ENCODE peak calls at places on chromosome 19, in five cellular contexts. One of them, this sample, is unnamed.

GRCh38 chr19:10499550-10500246 is 3.5 kb downstream of the KEAP1 start:
- DNase-seq in HEK293T: no peak
- DNase-seq in fibroblast of lung: no peak
- DNase-seq in fibroblast of villous mesenchyme: no peak
- DNase-seq in heart right ventricle: no peak
- DNase-seq in this sample: no peak

GRCh38 chr19:35641515-35642151 is at the start of gene ETV2:
- DNase-seq in HEK293T: no peak
- DNase-seq in fibroblast of lung: peak
- DNase-seq in fibroblast of villous mesenchyme: peak
- DNase-seq in heart right ventricle: peak
- DNase-seq in this sample: no peak

GRCh38 chr19:5332501-5332900 is 8.1 kb downstream of the PTPRS start:
- DNase-seq in HEK293T: no peak
- DNase-seq in fibroblast of lung: no peak
- DNase-seq in fibroblast of villous mesenchyme: no peak
- DNase-seq in heart right ventricle: no peak
- DNase-seq in this sample: no peak

GRCh38 chr19:13574933-13575332 is 68.7 kb upstream of the CACNA1A start:
- DNase-seq in HEK293T: peak
- DNase-seq in fibroblast of lung: no peak
- DNase-seq in fibroblast of villous mesenchyme: no peak
- DNase-seq in heart right ventricle: no peak
- DNase-seq in this sample: no peak

GRCh38 chr19:46639356-46640061 is 3.5 kb upstream of the GNG8 start:
- DNase-seq in HEK293T: no peak
- DNase-seq in fibroblast of lung: peak
- DNase-seq in fibroblast of villous mesenchyme: peak
- DNase-seq in heart right ventricle: peak
- DNase-seq in this sample: peak

GRCh38 chr19:18364826-18365528 is 21.0 kb upstream of the GDF15 start:
- DNase-seq in HEK293T: peak
- DNase-seq in fibroblast of lung: peak
- DNase-seq in fibroblast of villous mesenchyme: peak
- DNase-seq in heart right ventricle: peak
- DNase-seq in this sample: peak

GRCh38 chr19:57620673-57621348 is 6.8 kb downstream of the ZNF134 start:
- DNase-seq in HEK293T: no peak
- DNase-seq in fibroblast of lung: peak
- DNase-seq in fibroblast of villous mesenchyme: peak
- DNase-seq in heart right ventricle: no peak
- DNase-seq in this sample: no peak

GRCh38 chr19:18776288-18776594 is 14.9 kb downstream of the COMP start:
- DNase-seq in HEK293T: no peak
- DNase-seq in fibroblast of lung: peak
- DNase-seq in fibroblast of villous mesenchyme: peak
- DNase-seq in heart right ventricle: no peak
- DNase-seq in this sample: peak

GRCh38 chr19:48615145-48616040 is 517 bp upstream of the FAM83E start:
- DNase-seq in HEK293T: no peak
- DNase-seq in fibroblast of lung: no peak
- DNase-seq in fibroblast of villous mesenchyme: no peak
- DNase-seq in heart right ventricle: no peak
- DNase-seq in this sample: no peak